ENCODE peak calls at places on chromosomes 11 and 22, in eight cellular contexts. S is BJ; G is CD8-positive, alpha-beta T cell; W is AG09309; Z is body of pancreas; Q is GM12865; A is brain microvascular endothelial cell; M is adipocyte. R is an unnamed sample.

GRCh38 chr11:129295746-129296145 is 79.9 kb upstream of the BARX2 start:
- DNase-seq in A (peak), M (peak), Q (no peak), Z (no peak), S (no peak), G (no peak), W (no peak), R (peak)

GRCh38 chr11:120952503-120953229 is 71.2 kb upstream of the TBCEL start:
- DNase-seq in Q (peak), Z (peak), S (no peak), W (peak), M (peak), A (peak), G (peak), R (peak)

GRCh38 chr11:65868076-65868667 is 4.4 kb downstream of the EFEMP2 start:
- DNase-seq in Q (peak), M (no peak), G (no peak), A (no peak), W (no peak), Z (no peak), S (no peak), R (no peak)

GRCh38 chr22:32533265-32534068 is 58.9 kb downstream of the FBXO7 start:
- DNase-seq in Q (no peak), G (no peak), Z (no peak), M (peak), S (no peak), W (no peak), A (peak), R (no peak)

GRCh38 chr11:75281469-75282095 is 41.0 kb downstream of the TPBGL start:
- DNase-seq in G (no peak), S (no peak), Q (no peak), Z (no peak), M (no peak), W (no peak), A (no peak), R (no peak)

GRCh38 chr11:23233075-23233474 is 372.8 kb upstream of the CCDC179 start:
- DNase-seq in Q (no peak), S (peak), G (no peak), W (peak), M (peak), Z (no peak), A (no peak), R (peak)

GRCh38 chr11:134734446-134734845 is 322.4 kb upstream of the B3GAT1 start:
- DNase-seq in Q (no peak), A (peak), M (no peak), G (no peak), S (no peak), Z (no peak), W (no peak), R (no peak)

GRCh38 chr22:38203855-38204497 is 2.2 kb downstream of the MAFF start:
- DNase-seq in S (no peak), M (peak), Z (no peak), G (no peak), A (peak), Q (peak), W (no peak), R (peak)

GRCh38 chr11:1224491-1225385 is 1.9 kb downstream of the MUC5B start:
- DNase-seq in Q (no peak), G (no peak), Z (no peak), M (no peak), S (no peak), W (no peak), A (no peak), R (no peak)

GRCh38 chr22:30857103-30857502 is 111.5 kb downstream of the MORC2 start:
- DNase-seq in W (no peak), S (no peak), A (no peak), Z (no peak), Q (no peak), G (no peak), M (no peak), R (no peak)

GRCh38 chr22:50186789-50187523 is 1.2 kb downstream of the TRABD start:
- DNase-seq in G (no peak), Z (no peak), A (no peak), M (peak), Q (peak), W (no peak), S (no peak), R (peak)

DNA sequence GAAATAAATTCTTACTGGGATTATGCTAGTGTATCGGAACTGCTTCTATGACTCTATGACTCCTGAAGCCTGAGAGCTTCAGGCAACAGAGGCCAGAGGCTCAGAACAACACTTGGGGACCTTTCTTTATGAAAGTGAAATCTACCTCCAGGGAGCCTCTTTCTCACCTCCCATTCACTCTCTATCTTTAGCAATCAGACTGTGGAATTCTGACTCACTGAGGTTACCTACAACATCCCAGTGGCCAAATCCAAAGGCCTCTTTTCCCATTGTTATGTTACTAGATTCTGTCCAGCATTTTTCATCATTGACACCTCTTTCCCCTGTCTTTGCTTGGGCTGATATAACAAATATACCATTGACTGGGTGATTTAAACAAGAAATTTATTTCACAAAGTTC is 14.1 kb upstream of the CYB5R2 start:
- DNase-seq in W (no peak), S (no peak), M (no peak), Z (no peak), A (no peak), Q (no peak), G (no peak), R (no peak)
- H3K4me3 ChIP-seq in W (no peak), S (no peak), M (no peak), Z (no peak), A (no peak), Q (no peak), G (no peak), R (no peak)

GRCh38 chr11:46343520-46343919 is 3.7 kb upstream of the DGKZ start:
- DNase-seq in G (no peak), Z (no peak), S (no peak), Q (no peak), M (no peak), W (no peak), A (no peak), R (no peak)

GRCh38 chr11:46339816-46340215 is 7.4 kb upstream of the DGKZ start:
- DNase-seq in S (no peak), A (no peak), Q (no peak), M (no peak), G (no peak), W (no peak), Z (no peak), R (peak)

GRCh38 chr11:46341454-46341853 is 5.8 kb upstream of the DGKZ start:
- DNase-seq in W (no peak), M (no peak), G (no peak), Q (no peak), A (no peak), S (no peak), Z (no peak), R (no peak)

GRCh38 chr11:46345131-46345597 is 2.1 kb upstream of the DGKZ start:
- DNase-seq in A (no peak), Z (no peak), S (no peak), M (no peak), Q (peak), W (no peak), G (no peak), R (no peak)

GRCh38 chr11:46342237-46342636 is 5.0 kb upstream of the DGKZ start:
- DNase-seq in M (peak), Z (no peak), Q (no peak), S (no peak), G (peak), W (no peak), A (no peak), R (peak)
- H3K4me3 ChIP-seq in M (no peak), Z (no peak), Q (no peak), S (no peak), G (no peak), W (no peak), A (no peak), R (no peak)

GRCh38 chr22:21032037-21032842 is at the start of gene SLC7A4:
- DNase-seq in W (no peak), Q (no peak), M (no peak), S (no peak), Z (no peak), G (no peak), A (no peak), R (no peak)

GRCh38 chr22:21032843-21033688 is 705 bp upstream of the SLC7A4 start:
- DNase-seq in A (no peak), Q (no peak), G (no peak), W (no peak), Z (no peak), M (no peak), S (no peak), R (no peak)

GRCh38 chr22:21033895-21034294 is 1.5 kb upstream of the SLC7A4 start:
- DNase-seq in Q (peak), A (no peak), W (no peak), M (no peak), S (no peak), Z (no peak), G (no peak), R (no peak)

GRCh38 chr22:21031545-21032036 is 770 bp downstream of the SLC7A4 start:
- DNase-seq in S (no peak), W (no peak), Q (no peak), A (no peak), M (no peak), Z (no peak), G (no peak), R (no peak)

GRCh38 chr22:21034989-21035388 is 2.6 kb upstream of the SLC7A4 start:
- DNase-seq in A (no peak), Z (no peak), W (no peak), M (no peak), S (no peak), G (no peak), Q (no peak), R (no peak)
- H3K4me3 ChIP-seq in A (no peak), Z (no peak), W (no peak), M (no peak), S (no peak), G (no peak), Q (no peak), R (no peak)

GRCh38 chr11:78310500-78310909 is 107.1 kb downstream of the GAB2 start:
- DNase-seq in A (peak), Z (peak), S (no peak), G (no peak), Q (peak), M (no peak), W (no peak), R (peak)
- H3K4me3 ChIP-seq in A (no peak), Z (no peak), S (no peak), G (no peak), Q (no peak), M (peak), W (no peak), R (no peak)

GRCh38 chr22:43512279-43512678 is 100.5 kb downstream of the MPPED1 start:
- DNase-seq in M (no peak), W (no peak), A (no peak), Q (no peak), S (no peak), G (no peak), Z (no peak), R (no peak)
- H3K4me3 ChIP-seq in M (no peak), W (no peak), A (no peak), Q (no peak), S (no peak), G (no peak), Z (no peak), R (no peak)

GRCh38 chr11:35621620-35622019 is 3.4 kb downstream of the FJX1 start:
- DNase-seq in S (peak), M (no peak), W (no peak), G (no peak), Q (no peak), A (no peak), Z (no peak), R (peak)
- H3K4me3 ChIP-seq in S (no peak), M (no peak), W (no peak), G (no peak), Q (no peak), A (no peak), Z (no peak), R (peak)